ENCODE peak calls at places on chromosomes 2 and 18, in ten cellular contexts. One of them, this sample, is unnamed.

GRCh38 chr2:177759443-177759842 is 313.1 kb downstream of the PDE11A start:
- DNase-seq in KBM-7: no peak
- DNase-seq in activated CD4-positive, alpha-beta memory T cell treated with anti-CD3 and anti-CD28 coated beads for 36 hours: no peak
- DNase-seq in sciatic nerve: no peak
- DNase-seq in G401: no peak
- DNase-seq in astrocyte of the hippocampus: no peak
- DNase-seq in putamen: no peak
- DNase-seq in naive thymus-derived CD4-positive, alpha-beta T cell: no peak
- DNase-seq in stimulated activated CD8-positive, alpha-beta memory T cell treated with anti-CD3 and anti-CD28 coated beads, Interleukin-2, amount 100 ng/mL, for 48 hours: no peak
- DNase-seq in astrocyte of the cerebellum: no peak
- DNase-seq in this sample: no peak

GRCh38 chr2:233085037-233085838 is 25.1 kb downstream of the INPP5D start:
- DNase-seq in G401: no peak
- DNase-seq in astrocyte of the hippocampus: no peak
- DNase-seq in putamen: no peak
- DNase-seq in naive thymus-derived CD4-positive, alpha-beta T cell: no peak
- DNase-seq in stimulated activated CD8-positive, alpha-beta memory T cell treated with anti-CD3 and anti-CD28 coated beads, Interleukin-2, amount 100 ng/mL, for 48 hours: no peak
- DNase-seq in activated CD4-positive, alpha-beta memory T cell treated with anti-CD3 and anti-CD28 coated beads for 36 hours: peak
- DNase-seq in astrocyte of the cerebellum: no peak
- DNase-seq in KBM-7: no peak
- DNase-seq in sciatic nerve: peak
- DNase-seq in this sample: no peak

GRCh38 chr2:215900865-215901264 is 112.5 kb downstream of the MREG start:
- DNase-seq in KBM-7: peak
- DNase-seq in G401: no peak
- DNase-seq in activated CD4-positive, alpha-beta memory T cell treated with anti-CD3 and anti-CD28 coated beads for 36 hours: no peak
- DNase-seq in putamen: no peak
- DNase-seq in stimulated activated CD8-positive, alpha-beta memory T cell treated with anti-CD3 and anti-CD28 coated beads, Interleukin-2, amount 100 ng/mL, for 48 hours: no peak
- DNase-seq in naive thymus-derived CD4-positive, alpha-beta T cell: no peak
- DNase-seq in astrocyte of the cerebellum: no peak
- DNase-seq in sciatic nerve: no peak
- DNase-seq in astrocyte of the hippocampus: no peak
- DNase-seq in this sample: no peak

GRCh38 chr18:41323044-41323443 is 632.0 kb upstream of the PIK3C3 start:
- DNase-seq in KBM-7: no peak
- DNase-seq in astrocyte of the hippocampus: peak
- DNase-seq in putamen: no peak
- DNase-seq in naive thymus-derived CD4-positive, alpha-beta T cell: no peak
- DNase-seq in G401: no peak
- DNase-seq in activated CD4-positive, alpha-beta memory T cell treated with anti-CD3 and anti-CD28 coated beads for 36 hours: no peak
- DNase-seq in astrocyte of the cerebellum: no peak
- DNase-seq in stimulated activated CD8-positive, alpha-beta memory T cell treated with anti-CD3 and anti-CD28 coated beads, Interleukin-2, amount 100 ng/mL, for 48 hours: no peak
- DNase-seq in sciatic nerve: no peak
- DNase-seq in this sample: no peak

GRCh38 chr2:228048838-228049490 is 132.5 kb downstream of the SPHKAP start:
- DNase-seq in sciatic nerve: no peak
- DNase-seq in putamen: peak
- DNase-seq in G401: peak
- DNase-seq in astrocyte of the hippocampus: peak
- DNase-seq in KBM-7: peak
- DNase-seq in stimulated activated CD8-positive, alpha-beta memory T cell treated with anti-CD3 and anti-CD28 coated beads, Interleukin-2, amount 100 ng/mL, for 48 hours: no peak
- DNase-seq in naive thymus-derived CD4-positive, alpha-beta T cell: no peak
- DNase-seq in astrocyte of the cerebellum: peak
- DNase-seq in activated CD4-positive, alpha-beta memory T cell treated with anti-CD3 and anti-CD28 coated beads for 36 hours: no peak
- DNase-seq in this sample: no peak

GRCh38 chr2:206212673-206213513 is 53.2 kb downstream of the EEF1B2 start:
- DNase-seq in naive thymus-derived CD4-positive, alpha-beta T cell: no peak
- DNase-seq in activated CD4-positive, alpha-beta memory T cell treated with anti-CD3 and anti-CD28 coated beads for 36 hours: no peak
- DNase-seq in stimulated activated CD8-positive, alpha-beta memory T cell treated with anti-CD3 and anti-CD28 coated beads, Interleukin-2, amount 100 ng/mL, for 48 hours: no peak
- DNase-seq in astrocyte of the hippocampus: peak
- DNase-seq in KBM-7: no peak
- DNase-seq in putamen: peak
- DNase-seq in G401: peak
- DNase-seq in astrocyte of the cerebellum: no peak
- DNase-seq in sciatic nerve: no peak
- DNase-seq in this sample: no peak

GRCh38 chr18:183769-184168 is 25.4 kb downstream of the USP14 start:
- DNase-seq in G401: peak
- DNase-seq in sciatic nerve: no peak
- DNase-seq in astrocyte of the hippocampus: peak
- DNase-seq in putamen: no peak
- DNase-seq in KBM-7: no peak
- DNase-seq in stimulated activated CD8-positive, alpha-beta memory T cell treated with anti-CD3 and anti-CD28 coated beads, Interleukin-2, amount 100 ng/mL, for 48 hours: no peak
- DNase-seq in astrocyte of the cerebellum: no peak
- DNase-seq in naive thymus-derived CD4-positive, alpha-beta T cell: no peak
- DNase-seq in activated CD4-positive, alpha-beta memory T cell treated with anti-CD3 and anti-CD28 coated beads for 36 hours: no peak
- DNase-seq in this sample: no peak

GRCh38 chr2:99753505-99753904 is 263.7 kb upstream of the REV1 start:
- DNase-seq in naive thymus-derived CD4-positive, alpha-beta T cell: no peak
- DNase-seq in astrocyte of the hippocampus: no peak
- DNase-seq in activated CD4-positive, alpha-beta memory T cell treated with anti-CD3 and anti-CD28 coated beads for 36 hours: no peak
- DNase-seq in sciatic nerve: no peak
- DNase-seq in astrocyte of the cerebellum: no peak
- DNase-seq in G401: no peak
- DNase-seq in stimulated activated CD8-positive, alpha-beta memory T cell treated with anti-CD3 and anti-CD28 coated beads, Interleukin-2, amount 100 ng/mL, for 48 hours: no peak
- DNase-seq in putamen: no peak
- DNase-seq in KBM-7: no peak
- DNase-seq in this sample: no peak

GRCh38 chr2:164669291-164669690 is 48.0 kb upstream of the GRB14 start:
- DNase-seq in G401: no peak
- DNase-seq in activated CD4-positive, alpha-beta memory T cell treated with anti-CD3 and anti-CD28 coated beads for 36 hours: no peak
- DNase-seq in astrocyte of the cerebellum: no peak
- DNase-seq in astrocyte of the hippocampus: no peak
- DNase-seq in naive thymus-derived CD4-positive, alpha-beta T cell: no peak
- DNase-seq in KBM-7: no peak
- DNase-seq in sciatic nerve: no peak
- DNase-seq in stimulated activated CD8-positive, alpha-beta memory T cell treated with anti-CD3 and anti-CD28 coated beads, Interleukin-2, amount 100 ng/mL, for 48 hours: no peak
- DNase-seq in putamen: no peak
- DNase-seq in this sample: no peak

GRCh38 chr2:20625491-20625919 is 25.4 kb downstream of the HS1BP3 start:
- DNase-seq in astrocyte of the cerebellum: no peak
- DNase-seq in astrocyte of the hippocampus: no peak
- DNase-seq in G401: no peak
- DNase-seq in activated CD4-positive, alpha-beta memory T cell treated with anti-CD3 and anti-CD28 coated beads for 36 hours: no peak
- DNase-seq in putamen: no peak
- DNase-seq in stimulated activated CD8-positive, alpha-beta memory T cell treated with anti-CD3 and anti-CD28 coated beads, Interleukin-2, amount 100 ng/mL, for 48 hours: no peak
- DNase-seq in naive thymus-derived CD4-positive, alpha-beta T cell: no peak
- DNase-seq in KBM-7: no peak
- DNase-seq in sciatic nerve: peak
- DNase-seq in this sample: no peak

GRCh38 chr2:239953418-239954061 is 71.6 kb downstream of the NDUFA10 start:
- DNase-seq in activated CD4-positive, alpha-beta memory T cell treated with anti-CD3 and anti-CD28 coated beads for 36 hours: no peak
- DNase-seq in naive thymus-derived CD4-positive, alpha-beta T cell: no peak
- DNase-seq in stimulated activated CD8-positive, alpha-beta memory T cell treated with anti-CD3 and anti-CD28 coated beads, Interleukin-2, amount 100 ng/mL, for 48 hours: no peak
- DNase-seq in G401: peak
- DNase-seq in putamen: peak
- DNase-seq in astrocyte of the cerebellum: no peak
- DNase-seq in astrocyte of the hippocampus: peak
- DNase-seq in KBM-7: no peak
- DNase-seq in sciatic nerve: no peak
- DNase-seq in this sample: no peak

GRCh38 chr2:27032495-27033252 is at the start of gene TMEM214:
- DNase-seq in sciatic nerve: peak
- DNase-seq in G401: peak
- DNase-seq in stimulated activated CD8-positive, alpha-beta memory T cell treated with anti-CD3 and anti-CD28 coated beads, Interleukin-2, amount 100 ng/mL, for 48 hours: peak
- DNase-seq in naive thymus-derived CD4-positive, alpha-beta T cell: peak
- DNase-seq in activated CD4-positive, alpha-beta memory T cell treated with anti-CD3 and anti-CD28 coated beads for 36 hours: peak
- DNase-seq in astrocyte of the hippocampus: peak
- DNase-seq in KBM-7: peak
- DNase-seq in astrocyte of the cerebellum: peak
- DNase-seq in putamen: peak
- DNase-seq in this sample: peak

GRCh38 chr2:44715671-44716077 is 225.8 kb upstream of the SIX3 start:
- DNase-seq in G401: peak
- DNase-seq in sciatic nerve: no peak
- DNase-seq in KBM-7: peak
- DNase-seq in activated CD4-positive, alpha-beta memory T cell treated with anti-CD3 and anti-CD28 coated beads for 36 hours: no peak
- DNase-seq in astrocyte of the cerebellum: peak
- DNase-seq in astrocyte of the hippocampus: peak
- DNase-seq in putamen: no peak
- DNase-seq in naive thymus-derived CD4-positive, alpha-beta T cell: no peak
- DNase-seq in stimulated activated CD8-positive, alpha-beta memory T cell treated with anti-CD3 and anti-CD28 coated beads, Interleukin-2, amount 100 ng/mL, for 48 hours: no peak
- DNase-seq in this sample: no peak

GRCh38 chr2:172305066-172305465 is 122.3 kb upstream of the ITGA6 start:
- DNase-seq in sciatic nerve: no peak
- DNase-seq in astrocyte of the cerebellum: no peak
- DNase-seq in activated CD4-positive, alpha-beta memory T cell treated with anti-CD3 and anti-CD28 coated beads for 36 hours: no peak
- DNase-seq in putamen: no peak
- DNase-seq in astrocyte of the hippocampus: no peak
- DNase-seq in stimulated activated CD8-positive, alpha-beta memory T cell treated with anti-CD3 and anti-CD28 coated beads, Interleukin-2, amount 100 ng/mL, for 48 hours: no peak
- DNase-seq in G401: no peak
- DNase-seq in KBM-7: no peak
- DNase-seq in naive thymus-derived CD4-positive, alpha-beta T cell: no peak
- DNase-seq in this sample: no peak

GRCh38 chr2:237254911-237255578 is 158.9 kb downstream of the COL6A3 start:
- DNase-seq in naive thymus-derived CD4-positive, alpha-beta T cell: no peak
- DNase-seq in activated CD4-positive, alpha-beta memory T cell treated with anti-CD3 and anti-CD28 coated beads for 36 hours: no peak
- DNase-seq in G401: no peak
- DNase-seq in astrocyte of the hippocampus: peak
- DNase-seq in astrocyte of the cerebellum: peak
- DNase-seq in stimulated activated CD8-positive, alpha-beta memory T cell treated with anti-CD3 and anti-CD28 coated beads, Interleukin-2, amount 100 ng/mL, for 48 hours: no peak
- DNase-seq in KBM-7: no peak
- DNase-seq in sciatic nerve: no peak
- DNase-seq in putamen: no peak
- DNase-seq in this sample: no peak

This sample was measured in kidney epithelial cell.